ENCODE peak calls at places on chromosome 10, in five cellular contexts. L, R, F, U and G are unnamed samples.

GRCh38 chr10:73253226-73253557 is 748 bp upstream of the MRPS16 start:
- DNase-seq in F (no peak), R (peak; percentile 36), L (no peak), U (no peak), G (no peak)

GRCh38 chr10:102545997-102546396 is 42.2 kb downstream of the SUFU start:
- DNase-seq in L (no peak), U (no peak), R (no peak), F (no peak), G (no peak)

GRCh38 chr10:129531195-129531968 is 64.3 kb downstream of the MGMT start:
- DNase-seq in F (no peak), U (no peak), R (no peak), L (peak; percentile 67), G (no peak)

GRCh38 chr10:132446195-132446581 is 49.2 kb downstream of the PWWP2B start:
- DNase-seq in R (no peak), F (no peak), U (no peak), L (no peak), G (no peak)

GRCh38 chr10:29736325-29737208 is 101.8 kb upstream of the SVIL start:
- DNase-seq in L (peak; percentile 7), F (peak; percentile 73), U (no peak), R (no peak), G (peak; percentile 71)

GRCh38 chr10:122515022-122515424 is 45.5 kb upstream of the DMBT1 start:
- DNase-seq in F (no peak), L (no peak), U (no peak), R (no peak), G (no peak)

GRCh38 chr10:71605263-71605962 is 114.2 kb downstream of the C10orf105 start:
- DNase-seq in F (no peak), R (no peak), U (no peak), L (no peak), G (no peak)

GRCh38 chr10:132659206-132660091 is 121.9 kb downstream of the INPP5A start:
- DNase-seq in U (no peak), L (no peak), R (no peak), F (peak; percentile 56), G (no peak)

GRCh38 chr10:68895041-68895440 is 6.1 kb upstream of the DDX50 start:
- DNase-seq in L (no peak), F (no peak), R (no peak), U (no peak), G (no peak)

GRCh38 chr10:132010484-132010883 is 28.8 kb upstream of the BNIP3 start:
- DNase-seq in R (no peak), L (no peak), F (no peak), U (no peak), G (no peak)

GRCh38 chr10:63267414-63268138 is 134.4 kb downstream of the NRBF2 start:
- DNase-seq in R (peak; percentile 29), L (peak; percentile 72), F (no peak), U (no peak), G (no peak)

GRCh38 chr10:36989233-36989632 is 136.2 kb upstream of the ANKRD30A start:
- DNase-seq in U (no peak), F (no peak), L (no peak), R (no peak), G (no peak)

GRCh38 chr10:36164556-36165504 is 522.7 kb upstream of the FZD8 start:
- DNase-seq in R (no peak), F (no peak), U (no peak), L (no peak), G (no peak)

GRCh38 chr10:86553639-86554038 is 32.0 kb upstream of the WAPL start:
- DNase-seq in U (no peak), R (no peak), F (no peak), L (no peak), G (no peak)

GRCh38 chr10:93259126-93259525 is 185.4 kb downstream of the CYP26A1 start:
- DNase-seq in L (peak; percentile 44), R (no peak), U (no peak), F (no peak), G (no peak)

GRCh38 chr10:34018129-34018528 is 683.7 kb upstream of the NRP1 start:
- DNase-seq in U (no peak), F (no peak), L (peak; percentile 46), R (no peak), G (no peak)

GRCh38 chr10:57830877-57831535 is 436.7 kb downstream of the IPMK start:
- DNase-seq in R (no peak), L (no peak), U (no peak), F (no peak), G (no peak)

GRCh38 chr10:79293841-79294705 is 53.2 kb upstream of the PPIF start:
- DNase-seq in U (no peak), R (no peak), L (peak; percentile 53), F (no peak), G (no peak)

GRCh38 chr10:72379062-72379461 is 24.3 kb upstream of the DNAJB12 start:
- DNase-seq in L (no peak), F (no peak), U (no peak), R (no peak), G (no peak)

GRCh38 chr10:91634898-91635297 is 2.0 kb upstream of the PPP1R3C start:
- DNase-seq in U (no peak), F (no peak), R (no peak), L (no peak), G (no peak)

GRCh38 chr10:5930272-5930671 is 40.2 kb downstream of the FBH1 start:
- DNase-seq in R (no peak), U (no peak), L (no peak), F (no peak), G (peak; percentile 58)

GRCh38 chr10:44293842-44294241 is 91.1 kb downstream of the CXCL12 start:
- DNase-seq in F (peak; percentile 56), L (no peak), U (no peak), R (no peak), G (peak; percentile 35)

GRCh38 chr10:67697646-67698245 is 1.8 kb upstream of the CTNNA3 start:
- DNase-seq in U (no peak), F (no peak), L (peak; percentile 7), R (peak; percentile 70), G (no peak)

GRCh38 chr10:128011059-128011979 is 104.4 kb downstream of the PTPRE start:
- DNase-seq in F (peak; percentile 85), R (peak; percentile 76), L (peak; percentile 30), U (peak; percentile 90), G (peak; percentile 62)

GRCh38 chr10:98404571-98405396 is 10.2 kb downstream of the PYROXD2 start:
- DNase-seq in F (no peak), R (peak; percentile 76), U (no peak), L (no peak), G (no peak)

GRCh38 chr10:104146871-104147270 is 24.9 kb downstream of the SFR1 start:
- DNase-seq in U (no peak), F (no peak), R (no peak), L (no peak), G (no peak)

GRCh38 chr10:78028438-78029293 is 649 bp downstream of the POLR3A start:
- DNase-seq in L (no peak), F (no peak), U (no peak), R (peak; percentile 42), G (peak; percentile 10)

GRCh38 chr10:30725661-30726060 is 96.1 kb upstream of the LYZL2 start:
- DNase-seq in L (no peak), R (no peak), F (no peak), U (no peak), G (no peak)

GRCh38 chr10:61900829-61901783 is at the start of gene ARID5B:
- DNase-seq in R (peak; percentile 80), U (peak; percentile 51), F (peak; percentile 45), L (peak; percentile 46), G (peak; percentile 21)

GRCh38 chr10:48237225-48237855 is 37.2 kb downstream of the FRMPD2 start:
- DNase-seq in R (no peak), L (no peak), U (no peak), F (no peak), G (no peak)

GRCh38 chr10:97463363-97464132 is 17.6 kb downstream of the ZDHHC16 start:
- DNase-seq in F (no peak), R (peak; percentile 51), U (no peak), L (no peak), G (peak; percentile 51)

GRCh38 chr10:47402681-47403301 is 18.7 kb upstream of the ZNF488 start:
- DNase-seq in R (no peak), U (no peak), F (peak; percentile 64), L (peak; percentile 92), G (no peak)

GRCh38 chr10:43861966-43862751 is 213.5 kb upstream of the ZNF32 start:
- DNase-seq in U (no peak), R (no peak), L (no peak), F (no peak), G (no peak)